ENCODE peak calls at places on chromosome 6, in six cellular contexts. X, A, Z, Q, V and L are unnamed samples.

GRCh38 chr6:37170273-37171140 is 555 bp downstream of the PIM1 start:
- DNase-seq in X (no peak), A (no peak), Z (no peak), Q (peak; percentile 12), V (peak; percentile 63), L (peak; percentile 66)

GRCh38 chr6:147063469-147064031 is 140.7 kb upstream of the STXBP5 start:
- DNase-seq in X (no peak), A (no peak), Z (no peak), Q (peak; percentile 64), V (peak; percentile 45), L (peak; percentile 90)

GRCh38 chr6:6525948-6526347 is 62.6 kb upstream of the LY86 start:
- DNase-seq in X (no peak), A (no peak), Z (no peak), Q (no peak), V (no peak), L (no peak)

GRCh38 chr6:16419636-16420331 is 181.4 kb downstream of the GMPR start:
- DNase-seq in X (no peak), A (no peak), Z (no peak), Q (no peak), V (no peak), L (no peak)

GRCh38 chr6:154410619-154411044 is 54.0 kb upstream of the IPCEF1 start:
- DNase-seq in X (peak; percentile 50), A (no peak), Z (no peak), Q (peak; percentile 92), V (peak; percentile 88), L (peak; percentile 98)

GRCh38 chr6:155493694-155494143 is 38.1 kb upstream of the NOX3 start:
- DNase-seq in X (no peak), A (no peak), Z (peak; percentile 9), Q (peak; percentile 97), V (peak; percentile 70), L (peak; percentile 99)

GRCh38 chr6:149846321-149846720 is 17.8 kb downstream of the LRP11 start:
- DNase-seq in X (peak; percentile 6), A (no peak), Z (no peak), Q (peak; percentile 72), V (peak; percentile 71), L (peak; percentile 88)

GRCh38 chr6:157065366-157065765 is 258.0 kb downstream of the TMEM242 start:
- DNase-seq in X (no peak), A (no peak), Z (no peak), Q (no peak), V (no peak), L (no peak)

GRCh38 chr6:15929685-15930084 is 199.2 kb upstream of the MYLIP start:
- DNase-seq in X (no peak), A (no peak), Z (no peak), Q (no peak), V (no peak), L (no peak)

GRCh38 chr6:42808492-42809483 is 26.9 kb downstream of the BICRAL start:
- DNase-seq in X (no peak), A (no peak), Z (no peak), Q (no peak), V (no peak), L (no peak)

GRCh38 chr6:38281131-38281530 is 358.6 kb downstream of the BTBD9 start:
- DNase-seq in X (no peak), A (no peak), Z (no peak), Q (no peak), V (no peak), L (no peak)

GRCh38 chr6:76275746-76276145 is 203.3 kb upstream of the IMPG1 start:
- DNase-seq in X (no peak), A (no peak), Z (no peak), Q (no peak), V (no peak), L (no peak)

GRCh38 chr6:45587229-45588060 is 209.7 kb upstream of the SUPT3H start:
- DNase-seq in X (no peak), A (no peak), Z (no peak), Q (no peak), V (no peak), L (peak; percentile 53)

GRCh38 chr6:56381852-56382251 is 134.5 kb upstream of the COL21A1 start:
- DNase-seq in X (no peak), A (no peak), Z (no peak), Q (peak; percentile 35), V (no peak), L (peak; percentile 65)

GRCh38 chr6:48834706-48835105 is 628.3 kb downstream of the MMUT start:
- DNase-seq in X (no peak), A (no peak), Z (no peak), Q (no peak), V (no peak), L (no peak)

GRCh38 chr6:24719125-24719931 is at the start of gene C6orf62:
- DNase-seq in X (no peak), A (peak; percentile 38), Z (no peak), Q (no peak), V (peak; percentile 17), L (peak; percentile 48)

GRCh38 chr6:109236140-109237081 is 141.1 kb downstream of the CEP57L1 start:
- DNase-seq in X (no peak), A (no peak), Z (peak; percentile 8), Q (no peak), V (no peak), L (no peak)

GRCh38 chr6:43644940-43645612 is at the start of gene RSPH9:
- DNase-seq in X (no peak), A (no peak), Z (no peak), Q (peak; percentile 73), V (peak; percentile 72), L (peak; percentile 25)

GRCh38 chr6:146090474-146090873 is 61.6 kb downstream of the GRM1 start:
- DNase-seq in X (no peak), A (no peak), Z (no peak), Q (no peak), V (no peak), L (peak; percentile 78)

GRCh38 chr6:52846002-52846401 is 5.4 kb upstream of the GSTA5 start:
- DNase-seq in X (no peak), A (no peak), Z (no peak), Q (no peak), V (no peak), L (no peak)

GRCh38 chr6:31727034-31727716 is 1.9 kb downstream of the DDAH2 start:
- DNase-seq in X (no peak), A (no peak), Z (no peak), Q (no peak), V (no peak), L (no peak)

GRCh38 chr6:135128268-135128914 is 52.7 kb upstream of the MYB start:
- DNase-seq in X (no peak), A (peak; percentile 53), Z (no peak), Q (no peak), V (no peak), L (no peak)

GRCh38 chr6:28947831-28948270 is 24.1 kb upstream of the TRIM27 start:
- DNase-seq in X (no peak), A (no peak), Z (no peak), Q (peak; percentile 51), V (peak; percentile 21), L (peak; percentile 93)

GRCh38 chr6:155100591-155100990 is 105.5 kb downstream of the TIAM2 start:
- DNase-seq in X (no peak), A (no peak), Z (no peak), Q (no peak), V (no peak), L (no peak)

GRCh38 chr6:169249057-169249456 is 4.6 kb downstream of the THBS2 start:
- DNase-seq in X (no peak), A (no peak), Z (no peak), Q (no peak), V (no peak), L (no peak)

GRCh38 chr6:29631860-29632731 is 887 bp downstream of the GABBR1 start:
- DNase-seq in X (no peak), A (peak; percentile 36), Z (no peak), Q (peak; percentile 57), V (peak; percentile 68), L (peak; percentile 39)

GRCh38 chr6:106746660-106747059 is 117.3 kb downstream of the QRSL1 start:
- DNase-seq in X (no peak), A (no peak), Z (no peak), Q (peak; percentile 40), V (no peak), L (peak; percentile 95)

GRCh38 chr6:155085582-155086253 is 90.6 kb downstream of the TIAM2 start:
- DNase-seq in X (no peak), A (no peak), Z (no peak), Q (no peak), V (no peak), L (peak; percentile 95)

GRCh38 chr6:7165002-7165735 is 57.4 kb downstream of the RREB1 start:
- DNase-seq in X (no peak), A (no peak), Z (no peak), Q (no peak), V (no peak), L (peak; percentile 34)

GRCh38 chr6:113190170-113190569 is 667.0 kb upstream of the MARCKS start:
- DNase-seq in X (no peak), A (no peak), Z (no peak), Q (no peak), V (no peak), L (peak; percentile 13)

GRCh38 chr6:80633412-80633811 is 526.9 kb downstream of the BCKDHB start:
- DNase-seq in X (no peak), A (no peak), Z (no peak), Q (no peak), V (no peak), L (no peak)

GRCh38 chr6:74557236-74557635 is 648.6 kb downstream of the COL12A1 start:
- DNase-seq in X (no peak), A (no peak), Z (no peak), Q (no peak), V (no peak), L (no peak)